ENCODE peak calls at places on chromosomes 16 and 17, in seven cellular contexts. One of them, this sample, is unnamed.

GRCh38 chr17:15279011-15279477 is 13.9 kb upstream of the PMP22 start:
- DNase-seq in skeletal muscle cell: peak; percentile 72
- DNase-seq in AG04449: peak; percentile 68
- DNase-seq in GM23248: peak; percentile 97
- DNase-seq in PC-3: peak; percentile 99
- DNase-seq in prostate gland: no peak
- DNase-seq in psoas muscle: no peak
- DNase-seq in this sample: no peak

GRCh38 chr16:77599793-77600415 is 122.4 kb upstream of the NUDT7 start:
- DNase-seq in psoas muscle: no peak
- DNase-seq in PC-3: peak; percentile 43
- DNase-seq in GM23248: peak; percentile 62
- DNase-seq in prostate gland: peak; percentile 11
- DNase-seq in AG04449: no peak
- DNase-seq in skeletal muscle cell: no peak
- DNase-seq in this sample: no peak

GRCh38 chr17:57296231-57296630 is 39.9 kb downstream of the MSI2 start:
- DNase-seq in skeletal muscle cell: no peak
- DNase-seq in GM23248: no peak
- DNase-seq in PC-3: peak; percentile 11
- DNase-seq in psoas muscle: no peak
- DNase-seq in AG04449: no peak
- DNase-seq in prostate gland: no peak
- DNase-seq in this sample: no peak

GRCh38 chr17:82922646-82923045 is 82.8 kb upstream of the ZNF750 start:
- DNase-seq in GM23248: no peak
- DNase-seq in prostate gland: no peak
- DNase-seq in psoas muscle: peak; percentile 9
- DNase-seq in AG04449: no peak
- DNase-seq in PC-3: no peak
- DNase-seq in skeletal muscle cell: no peak
- DNase-seq in this sample: no peak

GRCh38 chr17:12814718-12815117 is 25.4 kb downstream of the ARHGAP44 start:
- DNase-seq in AG04449: no peak
- DNase-seq in skeletal muscle cell: no peak
- DNase-seq in PC-3: no peak
- DNase-seq in psoas muscle: no peak
- DNase-seq in GM23248: no peak
- DNase-seq in prostate gland: no peak
- DNase-seq in this sample: no peak

GRCh38 chr17:34620458-34620857 is 41.1 kb downstream of the TMEM132E start:
- DNase-seq in prostate gland: no peak
- DNase-seq in GM23248: no peak
- DNase-seq in skeletal muscle cell: no peak
- DNase-seq in PC-3: no peak
- DNase-seq in AG04449: no peak
- DNase-seq in psoas muscle: no peak
- DNase-seq in this sample: no peak

GRCh38 chr16:28092721-28093382 is 29.3 kb upstream of the GSG1L start:
- DNase-seq in psoas muscle: no peak
- DNase-seq in GM23248: no peak
- DNase-seq in PC-3: no peak
- DNase-seq in AG04449: no peak
- DNase-seq in prostate gland: no peak
- DNase-seq in skeletal muscle cell: no peak
- DNase-seq in this sample: no peak

GRCh38 chr17:57021226-57021940 is 43.5 kb downstream of the SCPEP1 start:
- DNase-seq in psoas muscle: no peak
- DNase-seq in prostate gland: peak; percentile 94
- DNase-seq in skeletal muscle cell: no peak
- DNase-seq in GM23248: no peak
- DNase-seq in AG04449: no peak
- DNase-seq in PC-3: peak; percentile 96
- DNase-seq in this sample: no peak

GRCh38 chr17:78082988-78083387 is 45.6 kb downstream of the TMC6 start:
- DNase-seq in prostate gland: no peak
- DNase-seq in GM23248: no peak
- DNase-seq in PC-3: no peak
- DNase-seq in AG04449: no peak
- DNase-seq in skeletal muscle cell: no peak
- DNase-seq in psoas muscle: no peak
- DNase-seq in this sample: no peak

GRCh38 chr17:82346342-82347300 is 12.4 kb upstream of the TEX19 start:
- DNase-seq in GM23248: no peak
- DNase-seq in skeletal muscle cell: no peak
- DNase-seq in psoas muscle: no peak
- DNase-seq in PC-3: no peak
- DNase-seq in prostate gland: no peak
- DNase-seq in AG04449: no peak
- DNase-seq in this sample: no peak

GRCh38 chr17:59366040-59366757 is 34.7 kb downstream of the YPEL2 start:
- DNase-seq in AG04449: no peak
- DNase-seq in PC-3: peak; percentile 15
- DNase-seq in GM23248: no peak
- DNase-seq in psoas muscle: no peak
- DNase-seq in skeletal muscle cell: no peak
- DNase-seq in prostate gland: no peak
- DNase-seq in this sample: no peak

GRCh38 chr17:50087246-50087911 is 7.8 kb upstream of the PDK2 start:
- DNase-seq in prostate gland: peak; percentile 53
- DNase-seq in PC-3: peak; percentile 88
- DNase-seq in GM23248: peak; percentile 79
- DNase-seq in psoas muscle: peak; percentile 75
- DNase-seq in AG04449: no peak
- DNase-seq in skeletal muscle cell: no peak
- DNase-seq in this sample: no peak

GRCh38 chr16:9681556-9681955 is 500.7 kb downstream of the GRIN2A start:
- DNase-seq in AG04449: no peak
- DNase-seq in prostate gland: no peak
- DNase-seq in skeletal muscle cell: no peak
- DNase-seq in psoas muscle: no peak
- DNase-seq in PC-3: no peak
- DNase-seq in GM23248: no peak
- DNase-seq in this sample: no peak
- H3K4me3 ChIP-seq in AG04449: no peak overlapping the region
- H3K4me3 ChIP-seq in prostate gland: no peak overlapping the region
- H3K4me3 ChIP-seq in skeletal muscle cell: no peak overlapping the region
- H3K4me3 ChIP-seq in psoas muscle: no peak overlapping the region
- H3K4me3 ChIP-seq in PC-3: no peak overlapping the region
- H3K4me3 ChIP-seq in GM23248: no peak overlapping the region
- H3K4me3 ChIP-seq in this sample: no peak overlapping the region

DNA sequence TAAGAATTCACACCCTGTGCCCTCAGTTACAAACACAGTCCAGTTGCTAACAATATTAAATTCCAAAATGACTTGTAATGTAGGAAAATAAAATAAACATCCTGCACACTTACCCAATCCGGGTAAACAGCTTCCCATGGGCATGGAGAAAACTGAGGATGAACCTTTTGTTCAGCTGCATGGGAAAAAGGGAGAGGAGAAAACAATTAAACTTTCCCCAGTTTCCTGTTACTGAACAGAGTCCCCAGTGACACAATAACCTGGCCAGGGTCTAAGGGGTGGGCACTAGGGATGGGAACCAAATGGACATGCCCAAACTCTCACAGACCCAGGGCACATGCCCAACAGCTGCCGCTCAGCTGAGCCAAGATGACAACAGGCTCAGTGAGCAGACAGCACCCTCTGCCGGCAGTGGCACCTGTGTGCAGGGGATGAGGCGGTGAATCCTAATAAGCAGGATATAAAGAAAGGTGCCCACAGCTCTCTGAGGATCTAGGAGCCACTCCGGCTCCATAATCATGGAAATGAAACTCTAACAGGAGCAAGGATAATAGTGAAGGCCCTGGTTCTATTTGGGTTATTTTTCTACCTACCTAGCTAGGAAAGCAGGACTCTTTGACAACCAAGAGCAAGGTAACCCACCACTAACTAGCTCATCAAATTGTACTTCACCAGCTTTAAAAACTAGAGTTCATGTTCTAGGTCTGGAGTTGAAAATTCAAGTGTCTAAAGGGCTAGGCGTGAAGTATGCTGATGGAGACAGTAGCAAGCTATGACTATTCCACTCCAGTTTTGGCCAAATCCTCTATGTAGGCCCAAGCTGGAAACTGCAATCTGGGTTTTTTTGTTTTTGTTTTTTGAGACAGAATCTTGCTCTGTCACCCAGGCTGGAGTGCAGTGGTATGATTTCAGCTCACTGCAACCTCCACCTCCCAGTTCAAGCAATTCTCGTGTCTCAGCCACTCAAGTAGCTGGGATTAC is 58.8 kb downstream of the SMG6 start:
- DNase-seq in PC-3: peak; percentile 76
- DNase-seq in skeletal muscle cell: peak; percentile 88
- DNase-seq in prostate gland: peak; percentile 83
- DNase-seq in AG04449: no peak
- DNase-seq in psoas muscle: peak; percentile 89
- DNase-seq in GM23248: peak; percentile 94
- DNase-seq in this sample: no peak
- H3K4me3 ChIP-seq in PC-3: no peak overlapping the region
- H3K4me3 ChIP-seq in skeletal muscle cell: no peak overlapping the region
- H3K4me3 ChIP-seq in prostate gland: no peak overlapping the region
- H3K4me3 ChIP-seq in AG04449: no peak overlapping the region
- H3K4me3 ChIP-seq in psoas muscle: no peak overlapping the region
- H3K4me3 ChIP-seq in GM23248: peak overlapping the region; percentile 33
- H3K4me3 ChIP-seq in this sample: no peak overlapping the region

GRCh38 chr16:85888405-85889331 is 10.3 kb upstream of the IRF8 start:
- DNase-seq in PC-3: peak; percentile 73
- DNase-seq in psoas muscle: no peak
- DNase-seq in GM23248: peak; percentile 78
- DNase-seq in AG04449: peak; percentile 41
- DNase-seq in prostate gland: no peak
- DNase-seq in skeletal muscle cell: peak; percentile 46
- DNase-seq in this sample: no peak
- H3K4me3 ChIP-seq in PC-3: no peak overlapping the region
- H3K4me3 ChIP-seq in psoas muscle: no peak overlapping the region
- H3K4me3 ChIP-seq in GM23248: no peak overlapping the region
- H3K4me3 ChIP-seq in AG04449: no peak overlapping the region
- H3K4me3 ChIP-seq in prostate gland: no peak overlapping the region
- H3K4me3 ChIP-seq in skeletal muscle cell: no peak overlapping the region
- H3K4me3 ChIP-seq in this sample: no peak overlapping the region

DNA sequence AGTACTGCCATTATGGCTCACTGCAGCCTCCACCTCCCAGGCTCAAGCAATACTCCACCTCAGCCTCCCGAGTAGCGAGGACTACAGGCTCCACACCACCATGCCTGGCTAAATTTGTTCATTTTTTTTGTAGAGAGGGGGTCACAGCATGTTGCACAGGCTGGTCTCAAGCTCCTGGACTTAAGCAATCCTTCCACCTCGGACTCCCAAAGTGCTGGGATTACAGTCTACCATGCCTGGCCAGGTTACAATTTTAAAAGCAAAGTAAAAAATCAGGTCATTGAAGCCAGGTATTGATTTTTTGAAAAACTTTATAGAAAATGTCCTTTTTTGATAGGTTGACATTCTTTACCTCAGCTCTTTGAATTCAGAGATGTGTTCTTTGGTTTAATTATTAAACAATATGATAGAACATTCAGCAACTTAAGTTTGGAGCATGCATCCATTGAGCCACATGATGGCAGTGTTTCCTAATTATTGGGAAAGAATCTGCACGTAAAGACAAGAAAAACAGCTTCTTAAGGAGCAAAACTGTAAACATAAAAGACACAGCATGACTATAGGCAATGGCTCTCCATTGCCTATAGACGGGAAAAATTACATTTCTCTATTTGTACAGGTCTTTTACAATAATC is 1.7 kb upstream of the SLC16A11 start:
- DNase-seq in GM23248: peak; percentile 81
- DNase-seq in psoas muscle: no peak
- DNase-seq in AG04449: peak; percentile 44
- DNase-seq in skeletal muscle cell: peak; percentile 47
- DNase-seq in PC-3: peak; percentile 82
- DNase-seq in prostate gland: peak; percentile 55
- DNase-seq in this sample: no peak
- H3K4me3 ChIP-seq in GM23248: no peak overlapping the region
- H3K4me3 ChIP-seq in psoas muscle: peak overlapping the region; percentile 57
- H3K4me3 ChIP-seq in AG04449: no peak overlapping the region
- H3K4me3 ChIP-seq in skeletal muscle cell: no peak overlapping the region
- H3K4me3 ChIP-seq in PC-3: peak overlapping the region; percentile 64
- H3K4me3 ChIP-seq in prostate gland: no peak overlapping the region
- H3K4me3 ChIP-seq in this sample: peak overlapping the region; percentile 33

DNA sequence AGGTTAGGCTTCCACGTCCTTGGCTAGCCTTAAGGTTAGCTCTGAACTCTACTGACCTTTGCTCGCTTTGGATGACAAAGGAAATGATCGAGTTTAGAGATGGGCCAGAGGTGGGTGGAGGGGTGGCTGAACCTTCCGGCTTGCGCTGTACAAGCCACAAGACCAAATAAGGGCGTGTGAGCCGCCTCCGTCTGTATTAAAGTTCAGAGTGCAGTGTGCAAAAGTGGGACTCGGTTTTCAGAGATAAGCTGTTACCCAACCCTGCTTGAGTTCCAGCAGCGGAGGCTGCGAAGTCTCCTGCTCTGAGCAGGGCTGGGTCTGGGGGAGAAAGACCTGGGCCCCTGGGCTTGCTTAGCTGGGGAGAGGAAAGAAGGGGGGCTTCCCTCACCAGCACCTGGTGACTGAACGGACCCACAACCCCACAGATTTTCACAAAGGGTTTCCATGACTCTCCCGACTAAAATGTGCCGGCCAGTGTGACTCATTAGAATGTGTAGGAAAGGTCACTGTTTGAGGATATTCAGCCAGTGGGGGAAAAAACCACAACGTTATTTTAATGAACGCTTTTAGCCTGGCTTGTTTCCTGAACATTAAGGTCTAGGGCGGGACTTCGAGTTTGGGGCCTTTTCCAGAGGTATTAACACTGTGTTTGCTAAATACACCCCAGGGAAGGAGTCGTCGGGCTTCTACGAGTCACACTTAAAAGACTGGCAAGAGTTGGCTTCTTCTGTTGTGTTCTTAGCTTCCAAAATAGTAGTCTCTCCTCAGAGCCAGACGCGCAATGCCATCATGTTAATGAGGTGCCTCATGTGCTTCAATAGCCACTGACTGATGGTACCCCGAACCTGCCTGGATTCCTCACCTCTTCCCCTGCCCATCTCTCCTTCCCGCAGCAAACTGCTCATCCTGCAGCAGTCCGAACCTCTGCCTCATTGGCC is 67.0 kb downstream of the CENPV start:
- DNase-seq in AG04449: peak; percentile 88
- DNase-seq in PC-3: peak; percentile 99
- DNase-seq in psoas muscle: peak; percentile 78
- DNase-seq in skeletal muscle cell: peak; percentile 91
- DNase-seq in GM23248: peak; percentile 98
- DNase-seq in prostate gland: peak; percentile 28
- DNase-seq in this sample: peak; percentile 97
- H3K4me3 ChIP-seq in AG04449: peak overlapping the region; percentile 51
- H3K4me3 ChIP-seq in PC-3: peak overlapping the region; percentile 64
- H3K4me3 ChIP-seq in psoas muscle: peak overlapping the region; percentile 45
- H3K4me3 ChIP-seq in skeletal muscle cell: peak overlapping the region; percentile 32
- H3K4me3 ChIP-seq in GM23248: peak overlapping the region; percentile 70
- H3K4me3 ChIP-seq in prostate gland: no peak overlapping the region
- H3K4me3 ChIP-seq in this sample: peak overlapping the region; percentile 26

DNA sequence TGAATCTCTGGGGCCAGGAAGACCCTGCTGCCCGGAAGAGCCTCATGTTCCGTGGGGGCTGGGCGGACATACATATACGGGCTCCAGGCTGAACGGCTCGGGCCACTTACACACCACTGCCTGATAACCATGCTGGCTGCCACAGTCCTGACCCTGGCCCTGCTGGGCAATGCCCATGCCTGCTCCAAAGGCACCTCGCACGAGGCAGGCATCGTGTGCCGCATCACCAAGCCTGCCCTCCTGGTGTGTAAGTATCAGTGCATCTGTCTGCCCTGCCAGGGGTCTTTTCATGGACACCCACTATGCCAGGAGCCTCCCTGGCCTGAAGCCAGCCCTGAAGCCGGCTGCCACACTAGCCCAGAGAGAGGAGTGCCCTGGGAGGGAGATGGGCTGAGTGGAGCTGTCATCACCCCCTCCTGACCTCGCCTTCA is at the start of gene CETP:
- DNase-seq in prostate gland: no peak
- DNase-seq in psoas muscle: no peak
- DNase-seq in AG04449: no peak
- DNase-seq in skeletal muscle cell: no peak
- DNase-seq in GM23248: no peak
- DNase-seq in PC-3: no peak
- DNase-seq in this sample: no peak
- H3K4me3 ChIP-seq in prostate gland: no peak within 1 kb of the TSS
- H3K4me3 ChIP-seq in psoas muscle: no peak within 1 kb of the TSS
- H3K4me3 ChIP-seq in AG04449: no peak within 1 kb of the TSS
- H3K4me3 ChIP-seq in skeletal muscle cell: no peak within 1 kb of the TSS
- H3K4me3 ChIP-seq in GM23248: no peak within 1 kb of the TSS
- H3K4me3 ChIP-seq in PC-3: no peak within 1 kb of the TSS
- H3K4me3 ChIP-seq in this sample: no peak within 1 kb of the TSS